ENCODE peak calls at places on chromosomes 13 and 19, in eight cellular contexts. F is substantia nigra, N is ascending aorta, E is RPMI7951, I is lower leg skin, T is GOT3, D is endothelial cell of umbilical vein, S is hypothalamus. X is an unnamed sample.

GRCh38 chr19:46413262-46414031 is at the start of gene CCDC8:
- DNase-seq in D (no peak), T (no peak), I (no peak), F (no peak), S (peak), E (peak), N (peak), X (peak)

GRCh38 chr13:27171244-27171829 is at the start of gene USP12:
- DNase-seq in T (no peak), S (no peak), I (no peak), E (no peak), N (peak), D (peak), F (peak), X (no peak)

GRCh38 chr13:111459803-111460547 is 139.5 kb downstream of the TEX29 start:
- DNase-seq in D (no peak), F (no peak), N (no peak), E (no peak), I (no peak), T (no peak), S (no peak), X (no peak)

GRCh38 chr13:42781362-42781761 is at the start of gene FAM216B:
- DNase-seq in E (no peak), N (no peak), S (no peak), T (no peak), I (no peak), F (no peak), D (no peak), X (no peak)

GRCh38 chr13:73934215-73934623 is 200.0 kb downstream of the KLF12 start:
- DNase-seq in I (no peak), T (no peak), S (no peak), E (peak), D (peak), F (no peak), N (no peak), X (no peak)

GRCh38 chr19:1074512-1075283 is 7.7 kb downstream of the ARHGAP45 start:
- DNase-seq in T (peak), I (peak), S (no peak), D (no peak), F (no peak), N (peak), E (no peak), X (peak)

GRCh38 chr19:41893899-41894298 is 10.9 kb downstream of the ARHGEF1 start:
- DNase-seq in S (no peak), D (no peak), E (peak), F (no peak), I (no peak), N (no peak), T (no peak), X (no peak)

GRCh38 chr13:34764246-34764645 is 177.8 kb upstream of the NBEA start:
- DNase-seq in I (no peak), S (no peak), E (no peak), D (no peak), T (no peak), N (no peak), F (no peak), X (no peak)

GRCh38 chr19:18488838-18489626 is 32.8 kb downstream of the ELL start:
- DNase-seq in N (no peak), S (no peak), T (no peak), D (peak), I (no peak), F (no peak), E (no peak), X (no peak)

GRCh38 chr19:55526216-55527196 is 10.4 kb downstream of the SBK2 start:
- DNase-seq in N (no peak), F (no peak), I (no peak), T (peak), E (peak), D (peak), S (no peak), X (no peak)

GRCh38 chr19:33303791-33304759 is 1.7 kb upstream of the CEBPA start:
- DNase-seq in F (no peak), T (no peak), I (no peak), D (no peak), S (no peak), N (peak), E (no peak), X (no peak)

GRCh38 chr19:49097453-49098288 is 12.4 kb downstream of the SNRNP70 start:
- DNase-seq in E (peak), T (peak), S (peak), F (peak), N (peak), D (peak), I (peak), X (peak)

GRCh38 chr19:17576758-17577532 is 21.5 kb downstream of the COLGALT1 start:
- DNase-seq in T (no peak), N (no peak), E (no peak), D (no peak), F (no peak), I (peak), S (no peak), X (no peak)

GRCh38 chr13:113077953-113078894 is 27.4 kb upstream of the F7 start:
- DNase-seq in F (no peak), D (no peak), N (no peak), T (no peak), I (no peak), E (no peak), S (no peak), X (no peak)

GRCh38 chr19:43901395-43902390 is 33.4 kb downstream of the ZNF45 start:
- DNase-seq in I (peak), N (peak), E (peak), D (peak), F (peak), T (peak), S (peak), X (peak)

GRCh38 chr13:22198001-22198400 is 527.1 kb downstream of the FGF9 start:
- DNase-seq in D (no peak), I (peak), E (no peak), S (no peak), F (no peak), N (no peak), T (no peak), X (no peak)

GRCh38 chr13:90533866-90534265 is 813.6 kb upstream of the MIR17HG start:
- DNase-seq in I (no peak), F (no peak), N (no peak), S (no peak), T (no peak), E (no peak), D (no peak), X (no peak)

GRCh38 chr19:50537769-50538230 is 24.1 kb upstream of the ASPDH start:
- DNase-seq in E (peak), D (peak), I (peak), N (peak), F (peak), S (peak), T (no peak), X (peak)

GRCh38 chr13:112444001-112444311 is 67.8 kb downstream of the SPACA7 start:
- DNase-seq in E (peak), N (no peak), S (peak), T (no peak), D (peak), I (no peak), F (peak), X (peak)

GRCh38 chr13:44299544-44299943 is 74.1 kb upstream of the SERP2 start:
- DNase-seq in F (no peak), E (no peak), D (no peak), T (no peak), S (no peak), I (no peak), N (no peak), X (no peak)

GRCh38 chr13:75485286-75486062 is 3.5 kb upstream of the TBC1D4 start:
- DNase-seq in T (no peak), E (peak), I (no peak), D (no peak), N (no peak), S (no peak), F (no peak), X (no peak)

GRCh38 chr13:31790992-31791391 is 51.7 kb downstream of the RXFP2 start:
- DNase-seq in D (no peak), E (peak), I (no peak), S (no peak), T (no peak), F (no peak), N (no peak), X (no peak)

GRCh38 chr19:46608581-46609345 is 7.6 kb downstream of the CALM3 start:
- DNase-seq in E (no peak), F (no peak), D (no peak), I (no peak), S (no peak), N (peak), T (no peak), X (no peak)

GRCh38 chr19:42508892-42509444 is 19.3 kb downstream of the CEACAM1 start:
- DNase-seq in D (no peak), I (no peak), N (no peak), E (no peak), T (no peak), F (no peak), S (no peak), X (no peak)

GRCh38 chr19:21835810-21836444 is at the start of gene ZNF43:
- DNase-seq in E (peak), T (peak), I (peak), S (peak), D (peak), F (peak), N (peak), X (peak)